ENCODE peak calls at places on chromosomes 2 and 18, in eight cellular contexts. X, E, L, F, S, M, G and I are unnamed samples. For H3K27me3, the result is how much of the 10 kb centered on the place peaks cover.

GRCh38 chr2:83584674-83585073 is 874.4 kb downstream of the SUCLG1 start:
- DNase-seq in X (no peak), E (no peak), L (no peak), F (no peak), S (no peak), M (no peak), G (no peak), I (peak)

GRCh38 chr18:28086530-28087172 is 90.3 kb downstream of the CDH2 start:
- DNase-seq in X (no peak), E (no peak), L (no peak), F (no peak), S (no peak), M (no peak), G (no peak), I (no peak)

GRCh38 chr2:190405069-190405468 is 3.1 kb upstream of the MFSD6 start:
- DNase-seq in X (no peak), E (no peak), L (no peak), F (no peak), S (no peak), M (no peak), G (no peak), I (no peak)

GRCh38 chr2:86818967-86819366 is 28.3 kb upstream of the CD8A start:
- DNase-seq in X (no peak), E (no peak), L (no peak), F (no peak), S (no peak), M (no peak), G (no peak), I (no peak)

GRCh38 chr2:50746526-50746925 is 285.4 kb downstream of the NRXN1 start:
- DNase-seq in X (no peak), E (no peak), L (no peak), F (no peak), S (no peak), M (no peak), G (no peak), I (no peak)

GRCh38 chr2:184598313-184599053 is at the start of gene ZNF804A:
- DNase-seq in X (peak), E (peak), L (peak), F (no peak), S (peak), M (peak), G (no peak), I (no peak)

GRCh38 chr18:9735238-9735637 is 27.1 kb downstream of the RAB31 start:
- DNase-seq in X (no peak), E (no peak), L (no peak), F (no peak), S (no peak), M (no peak), G (no peak), I (no peak)

GRCh38 chr2:25529034-25529433 is 144.3 kb downstream of the DTNB start:
- DNase-seq in X (no peak), E (no peak), L (no peak), F (no peak), S (no peak), M (no peak), G (no peak), I (no peak)

GRCh38 chr2:107072150-107072940 is 186.4 kb upstream of the ST6GAL2 start:
- DNase-seq in X (no peak), E (no peak), L (no peak), F (no peak), S (no peak), M (no peak), G (no peak), I (no peak)

GRCh38 chr18:23231340-23232021 is 96.2 kb downstream of the CABLES1 start:
- DNase-seq in X (peak), E (peak), L (peak), F (peak), S (peak), M (peak), G (peak), I (peak)

GRCh38 chr2:18701981-18702380 is 112.6 kb upstream of the NT5C1B start:
- DNase-seq in X (no peak), E (no peak), L (no peak), F (peak), S (no peak), M (no peak), G (no peak), I (no peak)

GRCh38 chr18:41645600-41646360 is 309.3 kb upstream of the PIK3C3 start:
- DNase-seq in X (no peak), E (no peak), L (no peak), F (no peak), S (no peak), M (no peak), G (no peak), I (no peak)

GRCh38 chr2:11866358-11867335 is 120.2 kb downstream of the LPIN1 start:
- DNase-seq in X (no peak), E (no peak), L (no peak), F (no peak), S (peak), M (no peak), G (no peak), I (no peak)

GRCh38 chr18:69597561-69597960 is 196.9 kb downstream of the DOK6 start:
- DNase-seq in X (no peak), E (no peak), L (no peak), F (no peak), S (no peak), M (no peak), G (no peak), I (no peak)

GRCh38 chr2:38233231-38233983 is 143.7 kb downstream of the ATL2 start:
- DNase-seq in X (no peak), E (peak), L (no peak), F (no peak), S (no peak), M (no peak), G (no peak), I (peak)

GRCh38 chr2:54459037-54459441 is 2.9 kb downstream of the SPTBN1 start:
- DNase-seq in X (no peak), E (no peak), L (no peak), F (no peak), S (no peak), M (no peak), G (no peak), I (no peak)

GRCh38 chr18:24791736-24792135 is 331.3 kb downstream of the HRH4 start:
- DNase-seq in X (no peak), E (no peak), L (no peak), F (no peak), S (no peak), M (no peak), G (no peak), I (no peak)

GRCh38 chr2:134718956-134719814 is at the start of gene TMEM163:
- DNase-seq in X (no peak), E (no peak), L (no peak), F (no peak), S (no peak), M (no peak), G (no peak), I (no peak)

GRCh38 chr2:95391641-95392310 is 10.7 kb upstream of the FAHD2A start:
- DNase-seq in X (no peak), E (no peak), L (peak), F (no peak), S (no peak), M (peak), G (no peak), I (no peak)

GRCh38 chr18:374735-375168 is 106.9 kb upstream of the THOC1 start:
- DNase-seq in X (no peak), E (no peak), L (no peak), F (no peak), S (no peak), M (no peak), G (no peak), I (no peak)

GRCh38 chr2:109507217-109507616 is 106.5 kb downstream of the SEPTIN10 start:
- DNase-seq in X (no peak), E (no peak), L (no peak), F (no peak), S (no peak), M (no peak), G (no peak), I (no peak)

GRCh38 chr2:140988597-140988996 is 1142.2 kb downstream of the LRP1B start:
- DNase-seq in X (no peak), E (no peak), L (no peak), F (no peak), S (no peak), M (no peak), G (no peak), I (no peak)

GRCh38 chr2:174716785-174717184 is 47.5 kb downstream of the CHRNA1 start:
- DNase-seq in X (no peak), E (no peak), L (no peak), F (no peak), S (no peak), M (no peak), G (no peak), I (no peak)

GRCh38 chr2:181140414-181140813 is 160.0 kb downstream of the UBE2E3 start:
- DNase-seq in X (no peak), E (no peak), L (peak), F (no peak), S (no peak), M (no peak), G (no peak), I (no peak)

GRCh38 chr2:181123798-181124217 is 143.4 kb downstream of the UBE2E3 start:
- DNase-seq in X (no peak), E (no peak), L (no peak), F (no peak), S (no peak), M (no peak), G (no peak), I (no peak)

GRCh38 chr18:10797882-10798281 is 272.1 kb downstream of the NAPG start:
- DNase-seq in X (peak), E (no peak), L (no peak), F (no peak), S (no peak), M (no peak), G (no peak), I (no peak)

GRCh38 chr2:12807907-12808810 is 91.4 kb downstream of the TRIB2 start:
- DNase-seq in X (no peak), E (peak), L (no peak), F (no peak), S (no peak), M (no peak), G (no peak), I (no peak)

GRCh38 chr2:206642075-206643025 is at the start of gene FAM237A:
- DNase-seq in X (no peak), E (peak), L (no peak), F (peak), S (peak), M (peak), G (peak), I (no peak)

GRCh38 chr2:127356531-127356930 is 31.2 kb downstream of the MAP3K2 start:
- DNase-seq in X (no peak), E (no peak), L (no peak), F (no peak), S (no peak), M (no peak), G (no peak), I (no peak)

GRCh38 chr2:204776781-204777559 is 231.7 kb downstream of the PARD3B start:
- DNase-seq in X (no peak), E (no peak), L (no peak), F (no peak), S (no peak), M (no peak), G (no peak), I (no peak)

GRCh38 chr2:241636983-241637232 is at the start of gene THAP4:
- DNase-seq in X (peak), E (peak), L (peak), F (no peak), S (peak), M (peak), G (no peak), I (no peak)

GRCh38 chr2:95509408-95509807 is 24.9 kb upstream of the TRIM43B start:
- DNase-seq in X (no peak), E (no peak), L (no peak), F (no peak), S (no peak), M (no peak), G (no peak), I (no peak)

GRCh38 chr2:133976659-133977058 is 277.2 kb upstream of the MGAT5 start:
- DNase-seq in X (no peak), E (no peak), L (no peak), F (no peak), S (no peak), M (no peak), G (no peak), I (no peak)

GRCh38 chr2:196239622-196240587 is 68.5 kb upstream of the STK17B start:
- DNase-seq in X (peak), E (peak), L (peak), F (no peak), S (peak), M (no peak), G (peak), I (no peak)

GRCh38 chr2:96906719-96907404 is 37.0 kb upstream of the SEMA4C start:
- DNase-seq in X (peak), E (peak), L (peak), F (no peak), S (peak), M (peak), G (no peak), I (no peak)

DNA sequence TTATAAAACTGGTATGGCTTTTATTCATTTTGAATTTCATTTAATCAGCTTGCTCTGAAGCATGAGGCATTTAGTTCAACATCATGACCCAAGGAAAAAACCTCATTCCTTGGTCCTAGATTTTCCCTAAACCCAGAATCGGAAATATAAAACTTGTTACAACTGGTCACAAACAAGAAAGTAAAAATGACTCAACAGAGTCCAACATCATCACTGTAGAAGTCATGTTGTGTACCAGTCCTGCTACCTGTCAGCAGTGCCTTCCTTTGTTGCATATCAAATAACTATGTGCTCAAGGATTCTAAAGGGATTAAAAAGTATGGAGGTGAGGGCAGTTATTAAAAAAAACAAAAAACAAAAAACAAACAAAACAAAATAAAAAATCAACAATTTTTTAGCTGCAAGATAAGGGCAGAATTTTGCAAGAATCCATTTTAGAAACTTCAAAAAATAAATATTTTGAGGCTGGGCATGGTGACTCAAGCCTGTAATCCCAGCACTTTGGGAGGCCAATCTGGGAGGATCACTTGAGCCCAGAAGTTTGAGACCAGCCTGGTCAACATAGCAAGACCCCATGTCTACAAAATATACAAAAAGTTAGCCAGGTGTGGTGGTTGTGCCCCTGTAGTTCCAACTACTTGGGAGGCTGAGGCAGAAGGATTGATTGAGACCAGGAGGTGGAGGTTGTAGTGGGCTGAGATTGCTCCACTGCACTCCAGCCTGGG is 18.4 kb downstream of the NCKAP1 start:
- DNase-seq in X (no peak), E (no peak), L (no peak), F (no peak), S (no peak), M (no peak), G (peak), I (no peak)
- H3K27me3 ChIP-seq in X (under half), E (under half), L (under half), F (under half), S (under half), M (under half), G (under half), I (under half)

GRCh38 chr2:10787176-10787968 is 25.2 kb downstream of the PDIA6 start:
- DNase-seq in X (no peak), E (no peak), L (no peak), F (no peak), S (peak), M (no peak), G (no peak), I (no peak)
- TF ChIP-seq CTCF in X (no peak), E (peak), L (no peak), F (peak), S (no peak), M (no peak), G (peak), I (peak)

DNA sequence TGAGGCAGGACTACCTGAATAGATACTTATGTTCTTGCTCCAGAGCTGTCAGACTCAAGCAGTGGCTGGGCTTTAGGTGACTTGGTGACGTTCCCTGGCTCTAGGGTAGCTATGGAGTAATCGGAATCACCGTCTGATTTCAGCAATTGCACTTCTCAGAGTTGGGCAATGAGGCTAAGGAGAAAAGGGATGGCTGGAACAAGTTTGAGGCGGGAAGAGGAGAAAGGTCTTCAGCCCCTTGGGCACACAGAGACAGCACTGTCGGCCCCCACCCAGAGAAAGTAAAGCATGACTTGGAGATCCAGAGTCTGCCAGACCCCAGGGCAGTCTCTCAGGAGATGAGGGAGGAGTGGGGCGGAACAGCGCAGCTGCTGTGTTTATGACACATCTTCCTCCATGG is 114.4 kb downstream of the KLHL29 start:
- DNase-seq in X (no peak), E (no peak), L (no peak), F (no peak), S (no peak), M (no peak), G (no peak), I (no peak)
- H3K4me3 ChIP-seq in X (no peak), E (no peak), L (no peak), F (no peak), S (no peak), M (no peak), G (no peak), I (no peak)

DNA sequence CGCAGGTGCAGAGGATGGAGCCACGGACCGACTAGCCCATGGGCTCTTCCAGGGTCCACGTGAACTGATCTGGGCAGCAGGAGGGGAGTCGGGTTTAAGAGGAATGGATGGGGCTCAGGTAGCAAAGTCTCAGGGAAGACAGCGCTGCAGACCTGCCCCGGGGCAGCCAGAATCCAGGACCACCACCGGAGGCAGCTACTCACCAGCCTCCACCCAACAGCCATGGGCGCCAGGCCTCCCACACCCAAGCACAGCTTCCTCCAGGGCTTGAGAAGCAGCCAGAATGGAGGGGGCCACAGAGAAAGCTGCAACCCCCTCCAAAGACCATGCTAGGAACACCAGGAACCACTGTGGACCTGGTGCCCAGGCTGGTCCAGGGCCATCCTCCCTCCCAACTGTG is 164.3 kb downstream of the TWIST2 start:
- DNase-seq in X (no peak), E (no peak), L (peak), F (no peak), S (no peak), M (no peak), G (no peak), I (no peak)
- H3K27me3 ChIP-seq in X (half or more), E (under half), L (under half), F (half or more), S (under half), M (under half), G (half or more), I (under half)

GRCh38 chr2:35116151-35116550 is 1239.4 kb upstream of the CRIM1 start:
- DNase-seq in X (no peak), E (no peak), L (no peak), F (no peak), S (no peak), M (no peak), G (no peak), I (no peak)

GRCh38 chr2:35114765-35115164 is 1240.8 kb upstream of the CRIM1 start:
- DNase-seq in X (no peak), E (no peak), L (no peak), F (no peak), S (no peak), M (no peak), G (no peak), I (no peak)
- TF ChIP-seq CTCF in X (peak), E (no peak), L (no peak), F (no peak), S (no peak), M (no peak), G (peak), I (no peak)

GRCh38 chr18:3251249-3251962 is 3.8 kb downstream of the MYL12A start:
- DNase-seq in X (no peak), E (peak), L (no peak), F (no peak), S (no peak), M (no peak), G (no peak), I (no peak)
- H3K4me3 ChIP-seq in X (peak), E (peak), L (peak), F (no peak), S (no peak), M (no peak), G (no peak), I (no peak)

DNA sequence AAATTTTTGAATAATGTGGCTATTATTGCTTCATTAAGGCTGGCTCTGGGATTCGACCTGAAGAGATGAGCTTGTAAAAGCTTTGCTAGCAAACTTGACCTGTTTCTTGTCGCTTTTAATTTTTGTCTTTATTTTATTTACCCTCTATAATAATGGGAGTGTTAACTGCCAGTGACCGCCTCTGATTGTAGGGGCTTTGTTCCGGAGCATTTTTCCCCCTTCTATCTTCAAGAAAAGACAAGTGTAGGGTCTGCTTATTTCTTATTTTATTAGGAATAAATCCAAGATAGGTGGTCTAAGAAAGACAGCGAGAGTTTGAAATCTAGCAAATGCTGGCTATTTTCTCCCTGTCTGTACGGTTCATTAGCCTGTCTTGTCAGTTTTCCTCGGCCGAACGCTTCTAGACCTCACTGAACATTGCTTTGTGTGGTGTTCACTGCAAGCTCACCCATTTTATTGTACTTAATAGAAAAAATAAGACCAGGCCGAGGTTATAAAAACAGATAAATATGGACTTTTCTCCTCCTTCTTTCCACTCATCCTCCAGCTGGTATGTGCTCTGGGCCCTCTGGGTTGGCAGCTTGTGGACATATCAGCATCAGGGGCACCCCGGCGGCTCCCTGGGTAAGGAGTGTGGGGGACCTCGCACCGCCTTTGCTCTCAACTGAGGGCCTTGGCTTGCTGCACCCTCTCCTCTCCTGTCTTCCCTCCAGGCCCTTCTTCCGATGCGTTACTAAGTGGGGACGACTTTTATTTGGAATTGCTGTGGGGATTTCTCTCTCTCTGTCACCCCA is 8.5 kb downstream of the MEIS1 start:
- DNase-seq in X (no peak), E (no peak), L (no peak), F (no peak), S (no peak), M (peak), G (no peak), I (no peak)
- H3K27me3 ChIP-seq in X (under half), E (half or more), L (under half), F (under half), S (under half), M (under half), G (under half), I (under half)

GRCh38 chr2:69013123-69013836 is at the start of gene ANTXR1:
- DNase-seq in X (peak), E (peak), L (peak), F (peak), S (peak), M (peak), G (no peak), I (no peak)
- TF ChIP-seq CTCF in X (peak), E (peak), L (no peak), F (no peak), S (no peak), M (peak), G (no peak), I (no peak)

GRCh38 chr2:162072976-162073775 is 839 bp downstream of the DPP4 start:
- DNase-seq in X (peak), E (peak), L (no peak), F (no peak), S (peak), M (peak), G (no peak), I (no peak)
- H3K4me3 ChIP-seq in X (peak), E (peak), L (peak), F (peak), S (peak), M (peak), G (peak), I (peak)